ENCODE peak calls at places on chromosomes 1 and 21, in nine cellular contexts. One of them, this sample, is unnamed.

GRCh38 chr1:6348511-6349191 is 44.9 kb downstream of the ACOT7 start:
- DNase-seq in esophagus muscularis mucosa: no peak
- DNase-seq in heart left ventricle: no peak
- DNase-seq in HFFc6: no peak
- DNase-seq in lower lobe of right lung: no peak
- DNase-seq in GM10248: no peak
- DNase-seq in AG04450: no peak
- DNase-seq in left ventricle myocardium inferior: peak; percentile 39
- DNase-seq in endothelial cell: peak; percentile 65
- DNase-seq in this sample: no peak

GRCh38 chr1:114353233-114353632 is 157.8 kb downstream of the TRIM33 start:
- DNase-seq in esophagus muscularis mucosa: peak; percentile 93
- DNase-seq in heart left ventricle: peak; percentile 59
- DNase-seq in HFFc6: peak; percentile 47
- DNase-seq in lower lobe of right lung: peak; percentile 56
- DNase-seq in GM10248: no peak
- DNase-seq in AG04450: peak; percentile 30
- DNase-seq in left ventricle myocardium inferior: peak; percentile 71
- DNase-seq in endothelial cell: no peak
- DNase-seq in this sample: peak; percentile 44

GRCh38 chr1:14190508-14190907 is 408.0 kb upstream of the KAZN start:
- DNase-seq in esophagus muscularis mucosa: no peak
- DNase-seq in heart left ventricle: no peak
- DNase-seq in HFFc6: no peak
- DNase-seq in lower lobe of right lung: no peak
- DNase-seq in GM10248: no peak
- DNase-seq in AG04450: no peak
- DNase-seq in left ventricle myocardium inferior: no peak
- DNase-seq in endothelial cell: no peak
- DNase-seq in this sample: no peak

GRCh38 chr1:7329868-7330615 is 441.1 kb upstream of the VAMP3 start:
- DNase-seq in esophagus muscularis mucosa: peak; percentile 79
- DNase-seq in heart left ventricle: no peak
- DNase-seq in HFFc6: no peak
- DNase-seq in lower lobe of right lung: no peak
- DNase-seq in GM10248: no peak
- DNase-seq in AG04450: no peak
- DNase-seq in left ventricle myocardium inferior: no peak
- DNase-seq in endothelial cell: no peak
- DNase-seq in this sample: no peak

GRCh38 chr1:44827197-44828002 is 15.7 kb downstream of the PTCH2 start:
- DNase-seq in esophagus muscularis mucosa: no peak
- DNase-seq in heart left ventricle: peak; percentile 30
- DNase-seq in HFFc6: no peak
- DNase-seq in lower lobe of right lung: no peak
- DNase-seq in GM10248: no peak
- DNase-seq in AG04450: no peak
- DNase-seq in left ventricle myocardium inferior: no peak
- DNase-seq in endothelial cell: no peak
- DNase-seq in this sample: peak; percentile 5

GRCh38 chr1:56577859-56578663 is 1.3 kb downstream of the PLPP3 start:
- DNase-seq in esophagus muscularis mucosa: no peak
- DNase-seq in heart left ventricle: peak; percentile 65
- DNase-seq in HFFc6: peak; percentile 44
- DNase-seq in lower lobe of right lung: peak; percentile 82
- DNase-seq in GM10248: peak; percentile 32
- DNase-seq in AG04450: no peak
- DNase-seq in left ventricle myocardium inferior: peak; percentile 46
- DNase-seq in endothelial cell: peak; percentile 55
- DNase-seq in this sample: peak; percentile 72

GRCh38 chr1:41580520-41581172 is 96.2 kb upstream of the EDN2 start:
- DNase-seq in esophagus muscularis mucosa: no peak
- DNase-seq in heart left ventricle: no peak
- DNase-seq in HFFc6: no peak
- DNase-seq in lower lobe of right lung: no peak
- DNase-seq in GM10248: no peak
- DNase-seq in AG04450: no peak
- DNase-seq in left ventricle myocardium inferior: no peak
- DNase-seq in endothelial cell: no peak
- DNase-seq in this sample: no peak

GRCh38 chr1:203860396-203860951 is 925 bp upstream of the SNRPE start:
- DNase-seq in esophagus muscularis mucosa: no peak
- DNase-seq in heart left ventricle: peak; percentile 40
- DNase-seq in HFFc6: peak; percentile 62
- DNase-seq in lower lobe of right lung: no peak
- DNase-seq in GM10248: no peak
- DNase-seq in AG04450: no peak
- DNase-seq in left ventricle myocardium inferior: no peak
- DNase-seq in endothelial cell: no peak
- DNase-seq in this sample: no peak

GRCh38 chr1:45205910-45206721 is at the start of gene ZSWIM5:
- DNase-seq in esophagus muscularis mucosa: no peak
- DNase-seq in heart left ventricle: peak; percentile 78
- DNase-seq in HFFc6: no peak
- DNase-seq in lower lobe of right lung: peak; percentile 80
- DNase-seq in GM10248: peak; percentile 74
- DNase-seq in AG04450: peak; percentile 11
- DNase-seq in left ventricle myocardium inferior: peak; percentile 72
- DNase-seq in endothelial cell: peak; percentile 71
- DNase-seq in this sample: peak; percentile 77

GRCh38 chr1:17359808-17360207 is 12.2 kb upstream of the PADI6 start:
- DNase-seq in esophagus muscularis mucosa: no peak
- DNase-seq in heart left ventricle: no peak
- DNase-seq in HFFc6: no peak
- DNase-seq in lower lobe of right lung: no peak
- DNase-seq in GM10248: no peak
- DNase-seq in AG04450: no peak
- DNase-seq in left ventricle myocardium inferior: no peak
- DNase-seq in endothelial cell: no peak
- DNase-seq in this sample: no peak

GRCh38 chr1:114177282-114177681 is 23.6 kb upstream of the SYT6 start:
- DNase-seq in esophagus muscularis mucosa: no peak
- DNase-seq in heart left ventricle: no peak
- DNase-seq in HFFc6: no peak
- DNase-seq in lower lobe of right lung: no peak
- DNase-seq in GM10248: no peak
- DNase-seq in AG04450: no peak
- DNase-seq in left ventricle myocardium inferior: no peak
- DNase-seq in endothelial cell: no peak
- DNase-seq in this sample: no peak

GRCh38 chr1:248873993-248874671 is 15.2 kb upstream of the ZNF692 start:
- DNase-seq in esophagus muscularis mucosa: peak; percentile 95
- DNase-seq in heart left ventricle: peak; percentile 52
- DNase-seq in HFFc6: no peak
- DNase-seq in lower lobe of right lung: peak; percentile 69
- DNase-seq in GM10248: peak; percentile 60
- DNase-seq in AG04450: no peak
- DNase-seq in left ventricle myocardium inferior: peak; percentile 66
- DNase-seq in endothelial cell: peak; percentile 79
- DNase-seq in this sample: peak; percentile 79

GRCh38 chr1:87644500-87645245 is 316.0 kb downstream of the LMO4 start:
- DNase-seq in esophagus muscularis mucosa: no peak
- DNase-seq in heart left ventricle: no peak
- DNase-seq in HFFc6: peak; percentile 61
- DNase-seq in lower lobe of right lung: no peak
- DNase-seq in GM10248: no peak
- DNase-seq in AG04450: no peak
- DNase-seq in left ventricle myocardium inferior: no peak
- DNase-seq in endothelial cell: no peak
- DNase-seq in this sample: no peak

GRCh38 chr1:159991513-159991912 is 37.5 kb upstream of the SLAMF9 start:
- DNase-seq in esophagus muscularis mucosa: peak; percentile 87
- DNase-seq in heart left ventricle: no peak
- DNase-seq in HFFc6: no peak
- DNase-seq in lower lobe of right lung: no peak
- DNase-seq in GM10248: no peak
- DNase-seq in AG04450: no peak
- DNase-seq in left ventricle myocardium inferior: no peak
- DNase-seq in endothelial cell: no peak
- DNase-seq in this sample: no peak

GRCh38 chr1:231266811-231267322 is 25.9 kb downstream of the GNPAT start:
- DNase-seq in esophagus muscularis mucosa: no peak
- DNase-seq in heart left ventricle: no peak
- DNase-seq in HFFc6: no peak
- DNase-seq in lower lobe of right lung: no peak
- DNase-seq in GM10248: no peak
- DNase-seq in AG04450: no peak
- DNase-seq in left ventricle myocardium inferior: no peak
- DNase-seq in endothelial cell: no peak
- DNase-seq in this sample: no peak

GRCh38 chr1:48691429-48692001 is 85.2 kb downstream of the BEND5 start:
- DNase-seq in esophagus muscularis mucosa: no peak
- DNase-seq in heart left ventricle: no peak
- DNase-seq in HFFc6: no peak
- DNase-seq in lower lobe of right lung: no peak
- DNase-seq in GM10248: no peak
- DNase-seq in AG04450: no peak
- DNase-seq in left ventricle myocardium inferior: no peak
- DNase-seq in endothelial cell: no peak
- DNase-seq in this sample: no peak

GRCh38 chr1:21301794-21302440 is 11.7 kb upstream of the ECE1 start:
- DNase-seq in esophagus muscularis mucosa: no peak
- DNase-seq in heart left ventricle: no peak
- DNase-seq in HFFc6: no peak
- DNase-seq in lower lobe of right lung: no peak
- DNase-seq in GM10248: no peak
- DNase-seq in AG04450: no peak
- DNase-seq in left ventricle myocardium inferior: no peak
- DNase-seq in endothelial cell: no peak
- DNase-seq in this sample: no peak

GRCh38 chr1:230276401-230276800 is 149.7 kb downstream of the PGBD5 start:
- DNase-seq in esophagus muscularis mucosa: no peak
- DNase-seq in heart left ventricle: no peak
- DNase-seq in HFFc6: no peak
- DNase-seq in lower lobe of right lung: peak; percentile 15
- DNase-seq in GM10248: no peak
- DNase-seq in AG04450: no peak
- DNase-seq in left ventricle myocardium inferior: no peak
- DNase-seq in endothelial cell: no peak
- DNase-seq in this sample: no peak

GRCh38 chr21:39175154-39175553 is 8.1 kb downstream of the PSMG1 start:
- DNase-seq in esophagus muscularis mucosa: no peak
- DNase-seq in heart left ventricle: no peak
- DNase-seq in HFFc6: no peak
- DNase-seq in lower lobe of right lung: no peak
- DNase-seq in GM10248: no peak
- DNase-seq in AG04450: no peak
- DNase-seq in left ventricle myocardium inferior: no peak
- DNase-seq in endothelial cell: no peak
- DNase-seq in this sample: no peak
- TF ChIP-seq CTCF in esophagus muscularis mucosa: peak; percentile 41
- TF ChIP-seq CTCF in heart left ventricle: peak; percentile 44
- TF ChIP-seq CTCF in HFFc6: peak; percentile 86
- TF ChIP-seq CTCF in lower lobe of right lung: peak; percentile 51
- TF ChIP-seq CTCF in GM10248: peak; percentile 14
- TF ChIP-seq CTCF in AG04450: peak; percentile 59
- TF ChIP-seq CTCF in left ventricle myocardium inferior: peak; percentile 61
- TF ChIP-seq CTCF in endothelial cell: peak; percentile 82
- TF ChIP-seq CTCF in this sample: peak; percentile 74

GRCh38 chr1:22673486-22674409 is 20.7 kb downstream of the C1QB start:
- DNase-seq in esophagus muscularis mucosa: no peak
- DNase-seq in heart left ventricle: no peak
- DNase-seq in HFFc6: peak; percentile 42
- DNase-seq in lower lobe of right lung: no peak
- DNase-seq in GM10248: peak; percentile 59
- DNase-seq in AG04450: peak; percentile 39
- DNase-seq in left ventricle myocardium inferior: peak; percentile 41
- DNase-seq in endothelial cell: peak; percentile 61
- DNase-seq in this sample: peak; percentile 73
- TF ChIP-seq CTCF in esophagus muscularis mucosa: peak; percentile 43
- TF ChIP-seq CTCF in heart left ventricle: peak; percentile 58
- TF ChIP-seq CTCF in HFFc6: peak; percentile 93
- TF ChIP-seq CTCF in lower lobe of right lung: peak; percentile 49
- TF ChIP-seq CTCF in GM10248: peak; percentile 42
- TF ChIP-seq CTCF in AG04450: peak; percentile 91
- TF ChIP-seq CTCF in left ventricle myocardium inferior: peak; percentile 71
- TF ChIP-seq CTCF in endothelial cell: peak; percentile 72
- TF ChIP-seq CTCF in this sample: peak; percentile 77

GRCh38 chr21:31754561-31754960 is 22.6 kb upstream of the SCAF4 start:
- DNase-seq in esophagus muscularis mucosa: no peak
- DNase-seq in heart left ventricle: no peak
- DNase-seq in HFFc6: no peak
- DNase-seq in lower lobe of right lung: no peak
- DNase-seq in GM10248: no peak
- DNase-seq in AG04450: no peak
- DNase-seq in left ventricle myocardium inferior: no peak
- DNase-seq in endothelial cell: no peak
- DNase-seq in this sample: no peak

GRCh38 chr21:31753949-31754348 is 22.0 kb upstream of the SCAF4 start:
- DNase-seq in esophagus muscularis mucosa: no peak
- DNase-seq in heart left ventricle: no peak
- DNase-seq in HFFc6: no peak
- DNase-seq in lower lobe of right lung: no peak
- DNase-seq in GM10248: no peak
- DNase-seq in AG04450: no peak
- DNase-seq in left ventricle myocardium inferior: no peak
- DNase-seq in endothelial cell: no peak
- DNase-seq in this sample: no peak

GRCh38 chr21:31752967-31753366 is 21.0 kb upstream of the SCAF4 start:
- DNase-seq in esophagus muscularis mucosa: no peak
- DNase-seq in heart left ventricle: no peak
- DNase-seq in HFFc6: no peak
- DNase-seq in lower lobe of right lung: no peak
- DNase-seq in GM10248: no peak
- DNase-seq in AG04450: no peak
- DNase-seq in left ventricle myocardium inferior: no peak
- DNase-seq in endothelial cell: no peak
- DNase-seq in this sample: no peak

GRCh38 chr21:31750843-31751242 is 18.9 kb upstream of the SCAF4 start:
- DNase-seq in esophagus muscularis mucosa: no peak
- DNase-seq in heart left ventricle: no peak
- DNase-seq in HFFc6: no peak
- DNase-seq in lower lobe of right lung: no peak
- DNase-seq in GM10248: no peak
- DNase-seq in AG04450: no peak
- DNase-seq in left ventricle myocardium inferior: no peak
- DNase-seq in endothelial cell: no peak
- DNase-seq in this sample: no peak

GRCh38 chr21:31752352-31752751 is 20.4 kb upstream of the SCAF4 start:
- DNase-seq in esophagus muscularis mucosa: no peak
- DNase-seq in heart left ventricle: no peak
- DNase-seq in HFFc6: no peak
- DNase-seq in lower lobe of right lung: no peak
- DNase-seq in GM10248: no peak
- DNase-seq in AG04450: no peak
- DNase-seq in left ventricle myocardium inferior: no peak
- DNase-seq in endothelial cell: no peak
- DNase-seq in this sample: no peak
- TF ChIP-seq CTCF in esophagus muscularis mucosa: no peak
- TF ChIP-seq CTCF in heart left ventricle: no peak
- TF ChIP-seq CTCF in HFFc6: no peak
- TF ChIP-seq CTCF in lower lobe of right lung: no peak
- TF ChIP-seq CTCF in GM10248: no peak
- TF ChIP-seq CTCF in AG04450: no peak
- TF ChIP-seq CTCF in left ventricle myocardium inferior: no peak
- TF ChIP-seq CTCF in endothelial cell: no peak
- TF ChIP-seq CTCF in this sample: no peak

DNA sequence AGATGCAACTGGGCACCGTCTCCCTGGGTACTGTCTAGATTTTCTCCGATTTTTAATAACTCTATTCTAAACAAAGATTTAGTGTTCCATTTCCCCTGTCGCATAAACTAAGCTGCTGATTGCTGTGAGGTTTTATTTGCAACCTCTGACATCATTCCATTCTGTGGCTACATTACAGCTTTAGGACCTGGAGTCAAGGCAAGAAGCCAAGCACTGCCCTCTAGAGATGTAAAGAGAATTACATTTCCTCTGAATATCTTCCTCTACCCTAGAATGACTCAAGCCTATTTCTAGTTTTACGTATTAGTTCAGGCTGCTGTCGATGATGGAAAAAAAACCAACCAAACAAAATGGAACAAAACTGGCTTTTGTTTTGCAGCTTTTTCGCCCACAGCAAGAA is 130.2 kb upstream of the MAP1LC3C start:
- DNase-seq in esophagus muscularis mucosa: no peak
- DNase-seq in heart left ventricle: no peak
- DNase-seq in HFFc6: no peak
- DNase-seq in lower lobe of right lung: no peak
- DNase-seq in GM10248: peak; percentile 19
- DNase-seq in AG04450: no peak
- DNase-seq in left ventricle myocardium inferior: no peak
- DNase-seq in endothelial cell: no peak
- DNase-seq in this sample: no peak
- TF ChIP-seq CTCF in esophagus muscularis mucosa: no peak
- TF ChIP-seq CTCF in heart left ventricle: no peak
- TF ChIP-seq CTCF in HFFc6: no peak
- TF ChIP-seq CTCF in lower lobe of right lung: no peak
- TF ChIP-seq CTCF in GM10248: no peak
- TF ChIP-seq CTCF in AG04450: no peak
- TF ChIP-seq CTCF in left ventricle myocardium inferior: no peak
- TF ChIP-seq CTCF in endothelial cell: no peak
- TF ChIP-seq CTCF in this sample: peak; percentile 17

This sample was measured in glutamatergic neuron.